ENCODE peak calls at places on chromosomes 4 and X, in four cellular contexts. I, N, O and S are unnamed samples.

GRCh38 chr4:30728291-30728690 is 8.1 kb downstream of the PCDH7 start:
- DNase-seq in I (peak; percentile 69), N (no peak), O (no peak), S (no peak)

GRCh38 chr4:184764601-184765000 is 30.7 kb upstream of the CENPU start:
- DNase-seq in I (no peak), N (no peak), O (no peak), S (no peak)

GRCh38 chr4:7371122-7371941 is 63.4 kb downstream of the PSAPL1 start:
- DNase-seq in I (no peak), N (no peak), O (no peak), S (no peak)

GRCh38 chr4:1495416-1496115 is 89.3 kb upstream of the NKX1-1 start:
- DNase-seq in I (no peak), N (no peak), O (no peak), S (no peak)

GRCh38 chrX:10971759-10972158 is 139.4 kb upstream of the HCCS start:
- DNase-seq in I (no peak), N (no peak), O (no peak), S (no peak)

GRCh38 chr4:110124721-110125120 is 73.7 kb downstream of the ELOVL6 start:
- DNase-seq in I (no peak), N (no peak), O (no peak), S (peak; percentile 31)

GRCh38 chr4:108168672-108169562 is at the start of gene LEF1:
- DNase-seq in I (peak; percentile 46), N (peak; percentile 81), O (peak; percentile 33), S (peak; percentile 56)

GRCh38 chrX:143095841-143096240 is 70.1 kb downstream of the SPANXN4 start:
- DNase-seq in I (no peak), N (no peak), O (no peak), S (no peak)

GRCh38 chr4:150348079-150348478 is 233.9 kb upstream of the MAB21L2 start:
- DNase-seq in I (peak; percentile 60), N (no peak), O (no peak), S (no peak)

GRCh38 chr4:107046261-107046660 is 10.1 kb upstream of the DKK2 start:
- DNase-seq in I (no peak), N (no peak), O (no peak), S (no peak)

GRCh38 chr4:107050525-107051135 is 14.5 kb upstream of the DKK2 start:
- DNase-seq in I (no peak), N (no peak), O (no peak), S (no peak)
- TF ChIP-seq CTCF in I (peak; percentile 75), N (no peak), O (peak; percentile 47), S (peak; percentile 51)

DNA sequence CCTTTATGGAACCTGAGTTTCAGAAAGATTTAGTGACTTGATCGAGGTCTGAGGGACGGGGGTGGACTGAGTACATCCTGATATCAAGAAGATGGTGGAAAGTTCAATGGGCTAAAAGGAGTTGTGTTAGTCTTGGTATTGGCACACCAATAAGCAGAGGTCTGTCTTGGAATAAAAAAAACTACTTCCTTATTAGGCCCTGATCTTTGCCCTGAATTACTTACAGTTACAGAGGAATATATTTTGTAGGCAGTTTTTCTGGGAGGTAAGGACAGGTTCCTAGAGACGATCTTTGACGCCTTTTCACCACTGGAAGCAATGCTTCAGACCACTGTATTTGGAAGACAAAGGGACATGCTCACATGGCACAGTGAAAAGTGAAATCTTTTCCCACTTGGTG is 673 bp upstream of the XK start:
- DNase-seq in I (no peak), N (no peak), O (no peak), S (no peak)
- H3K4me3 ChIP-seq in I (no peak overlapping the region), N (no peak overlapping the region), O (no peak overlapping the region), S (no peak overlapping the region)

GRCh38 chr4:41687971-41688370 is 60.6 kb downstream of the PHOX2B start:
- DNase-seq in I (no peak), N (no peak), O (no peak), S (no peak)
- H3K36me3 ChIP-seq in I (no peaks in the 10 kb centered on the region), N (no peaks in the 10 kb centered on the region), O (no peaks in the 10 kb centered on the region), S (no peaks in the 10 kb centered on the region)

GRCh38 chr4:54058171-54058570 is 6.2 kb downstream of the CHIC2 start:
- DNase-seq in I (no peak), N (no peak), O (no peak), S (peak; percentile 6)
- TF ChIP-seq CTCF in I (no peak), N (no peak), O (no peak), S (no peak)

GRCh38 chr4:127965803-127966175 is 583 bp downstream of the ABHD18 start:
- DNase-seq in I (peak; percentile 30), N (peak; percentile 78), O (peak; percentile 70), S (peak; percentile 87)

GRCh38 chr4:127959794-127960193 is 5.2 kb downstream of the MFSD8 start:
- DNase-seq in I (no peak), N (no peak), O (no peak), S (no peak)

GRCh38 chr4:127968565-127968964 is 3.4 kb downstream of the ABHD18 start:
- DNase-seq in I (no peak), N (no peak), O (no peak), S (no peak)

GRCh38 chr4:127967141-127967775 is 2.1 kb downstream of the ABHD18 start:
- DNase-seq in I (peak; percentile 13), N (no peak), O (no peak), S (no peak)

GRCh38 chr4:127965062-127965802 is at the start of the genes ABHD18 and MFSD8:
- DNase-seq in I (peak; percentile 99), N (peak; percentile 99), O (peak; percentile 100), S (peak; percentile 99)
- H3K4me3 ChIP-seq in I (peak within 1 kb of the TSS; percentile 83), N (peak within 1 kb of the TSS; percentile 92), O (peak within 1 kb of the TSS; percentile 98), S (peak within 1 kb of the TSS; percentile 100)

GRCh38 chr4:139700568-139700967 is 34.9 kb downstream of the MGST2 start:
- DNase-seq in I (no peak), N (no peak), O (no peak), S (no peak)
- H3K36me3 ChIP-seq in I (no peaks in the 10 kb centered on the region), N (no peaks in the 10 kb centered on the region), O (no peaks in the 10 kb centered on the region), S (no peaks in the 10 kb centered on the region)

GRCh38 chrX:100615015-100615414 is 21.6 kb downstream of the TSPAN6 start:
- DNase-seq in I (peak; percentile 67), N (no peak), O (peak; percentile 18), S (peak; percentile 16)
- TF ChIP-seq CTCF in I (peak; percentile 70), N (no peak), O (peak; percentile 34), S (peak; percentile 70)

GRCh38 chrX:78658851-78659744 is at the start of gene RTL3:
- DNase-seq in I (peak; percentile 56), N (no peak), O (no peak), S (no peak)
- H3K4me3 ChIP-seq in I (no peak within 1 kb of the TSS), N (no peak within 1 kb of the TSS), O (no peak within 1 kb of the TSS), S (no peak within 1 kb of the TSS)

GRCh38 chr4:2714071-2714770 is 41.9 kb downstream of the TNIP2 start:
- DNase-seq in I (peak; percentile 53), N (no peak), O (no peak), S (no peak)
- H3K36me3 ChIP-seq in I (peaks cover 1% of the 10 kb centered on the region), N (peaks cover 5% of the 10 kb centered on the region), O (no peaks in the 10 kb centered on the region), S (peaks cover 8% of the 10 kb centered on the region)